ENCODE peak calls at places on chromosome 19, in eight cellular contexts. One of them, this sample, is unnamed. For H3K4me1, the result is how much of the 10 kb centered on the place peaks cover.

GRCh38 chr19:495440-496332 is 600 bp upstream of the MADCAM1 start:
- DNase-seq in CD4-positive, CD25-positive, alpha-beta regulatory T cell: peak
- DNase-seq in right cardiac atrium: peak
- DNase-seq in thoracic aorta: no peak
- DNase-seq in gastrocnemius medialis: no peak
- DNase-seq in left lung: peak
- DNase-seq in lower lobe of right lung: peak
- DNase-seq in neural progenitor cell: peak
- DNase-seq in this sample: peak

GRCh38 chr19:43668406-43669158 is 1.4 kb downstream of the PLAUR start:
- DNase-seq in CD4-positive, CD25-positive, alpha-beta regulatory T cell: peak
- DNase-seq in right cardiac atrium: peak
- DNase-seq in thoracic aorta: peak
- DNase-seq in gastrocnemius medialis: peak
- DNase-seq in left lung: peak
- DNase-seq in lower lobe of right lung: peak
- DNase-seq in neural progenitor cell: peak
- DNase-seq in this sample: peak

GRCh38 chr19:30968210-30968609 is 381.0 kb downstream of the TSHZ3 start:
- DNase-seq in CD4-positive, CD25-positive, alpha-beta regulatory T cell: no peak
- DNase-seq in right cardiac atrium: no peak
- DNase-seq in thoracic aorta: no peak
- DNase-seq in gastrocnemius medialis: no peak
- DNase-seq in left lung: no peak
- DNase-seq in lower lobe of right lung: no peak
- DNase-seq in neural progenitor cell: peak
- DNase-seq in this sample: no peak

GRCh38 chr19:6039541-6040225 is 61.7 kb upstream of the RANBP3 start:
- DNase-seq in CD4-positive, CD25-positive, alpha-beta regulatory T cell: no peak
- DNase-seq in right cardiac atrium: no peak
- DNase-seq in thoracic aorta: no peak
- DNase-seq in gastrocnemius medialis: no peak
- DNase-seq in left lung: peak
- DNase-seq in lower lobe of right lung: peak
- DNase-seq in neural progenitor cell: no peak
- DNase-seq in this sample: no peak

GRCh38 chr19:36497001-36497400 is 7.6 kb upstream of the ZNF566 start:
- DNase-seq in CD4-positive, CD25-positive, alpha-beta regulatory T cell: no peak
- DNase-seq in right cardiac atrium: no peak
- DNase-seq in thoracic aorta: no peak
- DNase-seq in gastrocnemius medialis: no peak
- DNase-seq in left lung: no peak
- DNase-seq in lower lobe of right lung: no peak
- DNase-seq in neural progenitor cell: no peak
- DNase-seq in this sample: no peak

GRCh38 chr19:14558370-14559066 is 13.3 kb downstream of the NDUFB7 start:
- DNase-seq in CD4-positive, CD25-positive, alpha-beta regulatory T cell: no peak
- DNase-seq in right cardiac atrium: peak
- DNase-seq in thoracic aorta: no peak
- DNase-seq in gastrocnemius medialis: no peak
- DNase-seq in left lung: peak
- DNase-seq in lower lobe of right lung: no peak
- DNase-seq in neural progenitor cell: no peak
- DNase-seq in this sample: no peak

GRCh38 chr19:55255618-55256423 is 3.0 kb downstream of the PPP6R1 start:
- DNase-seq in CD4-positive, CD25-positive, alpha-beta regulatory T cell: peak
- DNase-seq in right cardiac atrium: peak
- DNase-seq in thoracic aorta: no peak
- DNase-seq in gastrocnemius medialis: no peak
- DNase-seq in left lung: peak
- DNase-seq in lower lobe of right lung: no peak
- DNase-seq in neural progenitor cell: no peak
- DNase-seq in this sample: peak

GRCh38 chr19:53132231-53132991 is at the start of gene ZNF415:
- DNase-seq in CD4-positive, CD25-positive, alpha-beta regulatory T cell: peak
- DNase-seq in right cardiac atrium: peak
- DNase-seq in thoracic aorta: peak
- DNase-seq in gastrocnemius medialis: peak
- DNase-seq in left lung: peak
- DNase-seq in lower lobe of right lung: peak
- DNase-seq in neural progenitor cell: peak
- DNase-seq in this sample: no peak

GRCh38 chr19:1300744-1301490 is 15.2 kb downstream of the EFNA2 start:
- DNase-seq in CD4-positive, CD25-positive, alpha-beta regulatory T cell: no peak
- DNase-seq in right cardiac atrium: no peak
- DNase-seq in thoracic aorta: no peak
- DNase-seq in gastrocnemius medialis: no peak
- DNase-seq in left lung: no peak
- DNase-seq in lower lobe of right lung: no peak
- DNase-seq in neural progenitor cell: no peak
- DNase-seq in this sample: no peak

GRCh38 chr19:7069042-7069903 is at the start of gene ZNF557:
- DNase-seq in CD4-positive, CD25-positive, alpha-beta regulatory T cell: peak
- DNase-seq in right cardiac atrium: peak
- DNase-seq in thoracic aorta: peak
- DNase-seq in gastrocnemius medialis: peak
- DNase-seq in left lung: peak
- DNase-seq in lower lobe of right lung: peak
- DNase-seq in neural progenitor cell: peak
- DNase-seq in this sample: peak

GRCh38 chr19:7067716-7068115 is 1.8 kb upstream of the ZNF557 start:
- DNase-seq in CD4-positive, CD25-positive, alpha-beta regulatory T cell: no peak
- DNase-seq in right cardiac atrium: no peak
- DNase-seq in thoracic aorta: no peak
- DNase-seq in gastrocnemius medialis: no peak
- DNase-seq in left lung: no peak
- DNase-seq in lower lobe of right lung: no peak
- DNase-seq in neural progenitor cell: no peak
- DNase-seq in this sample: no peak

GRCh38 chr19:7072541-7072940 is 3.0 kb downstream of the ZNF557 start:
- DNase-seq in CD4-positive, CD25-positive, alpha-beta regulatory T cell: no peak
- DNase-seq in right cardiac atrium: no peak
- DNase-seq in thoracic aorta: no peak
- DNase-seq in gastrocnemius medialis: no peak
- DNase-seq in left lung: no peak
- DNase-seq in lower lobe of right lung: no peak
- DNase-seq in neural progenitor cell: no peak
- DNase-seq in this sample: no peak

GRCh38 chr19:7069904-7070226 is 362 bp downstream of the ZNF557 start:
- DNase-seq in CD4-positive, CD25-positive, alpha-beta regulatory T cell: no peak
- DNase-seq in right cardiac atrium: no peak
- DNase-seq in thoracic aorta: no peak
- DNase-seq in gastrocnemius medialis: no peak
- DNase-seq in left lung: no peak
- DNase-seq in lower lobe of right lung: no peak
- DNase-seq in neural progenitor cell: no peak
- DNase-seq in this sample: no peak

DNA sequence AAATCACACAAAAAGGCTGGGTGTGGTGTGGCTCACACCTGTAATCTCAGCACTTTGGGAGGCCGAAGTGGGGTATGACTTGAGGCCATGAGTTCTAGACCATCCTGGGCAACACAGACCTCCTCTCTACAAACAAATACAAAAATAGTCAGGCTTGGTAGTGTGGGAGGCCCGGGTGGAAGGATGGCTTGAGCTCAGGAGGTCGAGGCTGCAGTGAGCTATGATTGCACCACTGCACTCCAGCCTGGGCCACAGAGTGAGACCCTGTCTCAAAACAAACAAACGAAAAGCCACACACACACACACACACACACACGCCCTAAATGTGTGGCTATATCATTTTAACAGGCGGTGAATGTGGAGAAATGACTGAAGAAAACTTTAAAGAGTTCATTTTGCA is 904 bp upstream of the ZNF557 start:
- DNase-seq in CD4-positive, CD25-positive, alpha-beta regulatory T cell: no peak
- DNase-seq in right cardiac atrium: no peak
- DNase-seq in thoracic aorta: no peak
- DNase-seq in gastrocnemius medialis: no peak
- DNase-seq in left lung: no peak
- DNase-seq in lower lobe of right lung: no peak
- DNase-seq in neural progenitor cell: no peak
- DNase-seq in this sample: no peak
- H3K27ac ChIP-seq in CD4-positive, CD25-positive, alpha-beta regulatory T cell: no peak
- H3K27ac ChIP-seq in right cardiac atrium: no peak
- H3K27ac ChIP-seq in thoracic aorta: no peak
- H3K27ac ChIP-seq in gastrocnemius medialis: peak
- H3K27ac ChIP-seq in left lung: no peak
- H3K27ac ChIP-seq in lower lobe of right lung: no peak
- H3K27ac ChIP-seq in neural progenitor cell: no peak
- H3K27ac ChIP-seq in this sample: peak

DNA sequence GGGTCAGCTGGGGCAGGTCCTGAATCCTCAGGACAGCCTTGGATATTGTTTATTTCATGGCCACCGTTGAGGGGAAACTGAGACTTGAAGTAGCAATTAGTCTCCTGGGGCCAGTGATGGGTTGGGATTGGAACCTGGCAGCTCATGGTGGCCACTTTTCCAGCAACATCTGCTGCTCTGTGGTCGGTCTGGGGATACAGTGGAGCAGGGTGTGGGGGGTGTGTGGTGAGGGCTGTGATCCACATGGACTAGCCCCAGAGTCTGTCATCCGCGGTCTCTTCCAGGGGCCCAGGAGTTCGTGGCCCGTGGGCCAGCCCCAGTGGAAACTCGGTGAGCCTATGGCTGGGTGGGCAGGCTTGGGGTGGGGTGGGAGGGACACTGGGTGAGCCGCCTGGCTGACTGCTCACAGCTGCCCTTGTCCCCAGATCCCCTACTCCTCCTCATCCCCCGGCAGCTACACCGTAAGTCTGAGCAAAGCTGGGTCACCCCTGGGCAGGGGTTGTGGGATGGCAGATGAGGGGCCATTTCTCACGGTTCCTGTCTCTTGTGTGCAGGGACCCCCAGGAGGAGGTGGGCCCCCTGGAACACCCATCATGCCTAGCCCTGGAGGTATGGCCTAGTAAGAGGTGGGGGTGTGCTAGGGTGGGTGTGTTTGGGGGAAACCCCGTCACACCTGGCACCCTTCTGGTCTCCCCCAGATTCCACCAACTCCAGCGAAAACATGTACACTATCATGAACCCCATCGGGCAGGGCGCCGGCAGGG is 5.5 kb downstream of the ISYNA1 start:
- DNase-seq in CD4-positive, CD25-positive, alpha-beta regulatory T cell: no peak
- DNase-seq in right cardiac atrium: peak
- DNase-seq in thoracic aorta: no peak
- DNase-seq in gastrocnemius medialis: no peak
- DNase-seq in left lung: no peak
- DNase-seq in lower lobe of right lung: no peak
- DNase-seq in neural progenitor cell: no peak
- DNase-seq in this sample: no peak
- H3K4me1 ChIP-seq in CD4-positive, CD25-positive, alpha-beta regulatory T cell: half or more
- H3K4me1 ChIP-seq in right cardiac atrium: under half
- H3K4me1 ChIP-seq in thoracic aorta: under half
- H3K4me1 ChIP-seq in gastrocnemius medialis: under half
- H3K4me1 ChIP-seq in left lung: half or more
- H3K4me1 ChIP-seq in lower lobe of right lung: under half
- H3K4me1 ChIP-seq in neural progenitor cell: under half
- H3K4me1 ChIP-seq in this sample: under half

GRCh38 chr19:4031420-4031819 is 23.9 kb downstream of the PIAS4 start:
- DNase-seq in CD4-positive, CD25-positive, alpha-beta regulatory T cell: no peak
- DNase-seq in right cardiac atrium: no peak
- DNase-seq in thoracic aorta: no peak
- DNase-seq in gastrocnemius medialis: no peak
- DNase-seq in left lung: peak
- DNase-seq in lower lobe of right lung: no peak
- DNase-seq in neural progenitor cell: no peak
- DNase-seq in this sample: no peak

GRCh38 chr19:4030552-4030951 is 23.0 kb downstream of the PIAS4 start:
- DNase-seq in CD4-positive, CD25-positive, alpha-beta regulatory T cell: no peak
- DNase-seq in right cardiac atrium: no peak
- DNase-seq in thoracic aorta: no peak
- DNase-seq in gastrocnemius medialis: no peak
- DNase-seq in left lung: no peak
- DNase-seq in lower lobe of right lung: no peak
- DNase-seq in neural progenitor cell: no peak
- DNase-seq in this sample: no peak

GRCh38 chr19:4030981-4031380 is 23.4 kb downstream of the PIAS4 start:
- DNase-seq in CD4-positive, CD25-positive, alpha-beta regulatory T cell: no peak
- DNase-seq in right cardiac atrium: no peak
- DNase-seq in thoracic aorta: no peak
- DNase-seq in gastrocnemius medialis: no peak
- DNase-seq in left lung: no peak
- DNase-seq in lower lobe of right lung: no peak
- DNase-seq in neural progenitor cell: no peak
- DNase-seq in this sample: peak

GRCh38 chr19:4033028-4033956 is 25.8 kb downstream of the PIAS4 start:
- DNase-seq in CD4-positive, CD25-positive, alpha-beta regulatory T cell: no peak
- DNase-seq in right cardiac atrium: no peak
- DNase-seq in thoracic aorta: no peak
- DNase-seq in gastrocnemius medialis: no peak
- DNase-seq in left lung: peak
- DNase-seq in lower lobe of right lung: no peak
- DNase-seq in neural progenitor cell: no peak
- DNase-seq in this sample: no peak

DNA sequence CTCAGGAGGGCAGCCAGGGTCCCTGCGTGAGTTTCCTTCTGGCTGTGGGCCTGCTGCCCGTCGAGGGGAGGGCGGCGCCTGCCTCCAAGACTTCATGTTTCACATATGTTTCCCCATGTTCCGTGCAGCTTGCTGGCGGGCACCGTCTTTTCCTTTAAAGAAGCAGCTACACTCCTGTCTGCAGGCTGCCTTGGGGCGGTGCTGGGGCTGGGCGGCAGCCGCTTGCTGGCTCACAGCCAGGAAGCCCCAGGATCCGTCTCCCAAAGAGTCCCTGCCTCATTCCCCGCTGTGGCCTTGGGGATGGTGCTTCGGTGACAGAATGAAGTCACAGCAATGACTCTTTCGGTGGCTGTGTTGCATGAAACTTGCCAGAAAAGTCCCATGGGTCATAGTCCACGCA is 24.9 kb downstream of the PIAS4 start:
- DNase-seq in CD4-positive, CD25-positive, alpha-beta regulatory T cell: no peak
- DNase-seq in right cardiac atrium: no peak
- DNase-seq in thoracic aorta: no peak
- DNase-seq in gastrocnemius medialis: no peak
- DNase-seq in left lung: peak
- DNase-seq in lower lobe of right lung: no peak
- DNase-seq in neural progenitor cell: no peak
- DNase-seq in this sample: no peak
- H3K4me3 ChIP-seq in CD4-positive, CD25-positive, alpha-beta regulatory T cell: no peak
- H3K4me3 ChIP-seq in right cardiac atrium: no peak
- H3K4me3 ChIP-seq in thoracic aorta: no peak
- H3K4me3 ChIP-seq in gastrocnemius medialis: no peak
- H3K4me3 ChIP-seq in left lung: no peak
- H3K4me3 ChIP-seq in lower lobe of right lung: no peak
- H3K4me3 ChIP-seq in neural progenitor cell: no peak
- H3K4me3 ChIP-seq in this sample: no peak

DNA sequence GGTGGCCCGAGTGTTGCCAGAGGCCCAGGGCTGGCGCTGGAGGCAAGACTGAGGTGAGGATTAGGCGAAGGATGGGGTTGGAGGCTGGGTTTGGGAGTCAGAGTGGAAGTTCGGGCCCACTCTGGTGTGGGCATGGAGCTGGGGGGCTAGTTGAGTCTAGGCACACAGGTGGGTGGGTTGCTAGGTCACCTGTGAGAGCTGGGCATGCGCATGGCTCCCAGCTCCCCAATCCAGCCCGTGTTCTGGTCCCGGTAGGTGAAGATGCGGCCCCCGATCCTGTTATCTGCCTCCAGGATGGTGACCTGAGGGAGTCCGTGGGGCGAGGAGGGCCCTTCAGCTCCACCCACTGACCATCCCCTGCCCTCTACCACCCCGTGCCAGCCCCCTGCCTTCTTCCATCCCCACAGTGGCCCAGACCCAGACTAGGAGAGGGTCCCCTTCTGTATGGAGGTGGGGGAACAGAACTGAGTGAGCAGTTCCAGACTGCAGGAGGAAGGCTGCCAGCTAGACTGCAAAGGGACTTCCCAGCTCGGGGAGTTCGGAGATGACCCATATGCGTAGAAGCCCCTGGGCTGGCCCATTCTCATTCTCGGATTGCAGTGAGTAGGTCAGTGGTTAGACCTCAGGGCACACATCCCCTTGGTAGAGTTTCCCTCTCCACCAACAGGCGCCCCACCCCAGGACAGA is 1.7 kb downstream of the IL4I1 start:
- DNase-seq in CD4-positive, CD25-positive, alpha-beta regulatory T cell: no peak
- DNase-seq in right cardiac atrium: peak
- DNase-seq in thoracic aorta: no peak
- DNase-seq in gastrocnemius medialis: no peak
- DNase-seq in left lung: no peak
- DNase-seq in lower lobe of right lung: no peak
- DNase-seq in neural progenitor cell: no peak
- DNase-seq in this sample: peak
- H3K27ac ChIP-seq in CD4-positive, CD25-positive, alpha-beta regulatory T cell: no peak
- H3K27ac ChIP-seq in right cardiac atrium: no peak
- H3K27ac ChIP-seq in thoracic aorta: no peak
- H3K27ac ChIP-seq in gastrocnemius medialis: no peak
- H3K27ac ChIP-seq in left lung: no peak
- H3K27ac ChIP-seq in lower lobe of right lung: no peak
- H3K27ac ChIP-seq in neural progenitor cell: no peak
- H3K27ac ChIP-seq in this sample: peak